ENCODE peak calls at places on chromosomes 6 and 20, in five cellular contexts. S is mesenchymal stem cell, Y is H9, Z is H1, F is trophoblast cell. T is an unnamed sample.

GRCh38 chr6:53647437-53648094 is 18.0 kb downstream of the KLHL31 start:
- DNase-seq in F (no peak), Z (no peak), Y (no peak), S (no peak), T (no peak)

GRCh38 chr6:37429352-37429750 is 3.7 kb upstream of the CMTR1 start:
- DNase-seq in Z (no peak), F (no peak), Y (no peak), S (no peak), T (no peak)

GRCh38 chr6:113755449-113756289 is 101.5 kb upstream of the MARCKS start:
- DNase-seq in Z (no peak), F (no peak), S (no peak), Y (no peak), T (no peak)

GRCh38 chr6:111730835-111731234 is 125.2 kb upstream of the TRAF3IP2 start:
- DNase-seq in Z (no peak), Y (no peak), S (no peak), F (no peak), T (peak)

GRCh38 chr6:80338201-80338836 is 231.8 kb downstream of the BCKDHB start:
- DNase-seq in Y (peak), S (peak), Z (peak), F (peak), T (peak)

GRCh38 chr6:137754366-137754765 is 112.7 kb upstream of the TNFAIP3 start:
- DNase-seq in S (no peak), Z (no peak), F (no peak), Y (no peak), T (no peak)

GRCh38 chr6:85792278-85792677 is 149.6 kb upstream of the SYNCRIP start:
- DNase-seq in F (no peak), Z (no peak), S (no peak), Y (no peak), T (no peak)

GRCh38 chr6:34671801-34672656 is 24.5 kb downstream of the ILRUN start:
- DNase-seq in F (no peak), Z (no peak), S (peak), Y (no peak), T (no peak)

GRCh38 chr20:38143646-38144554 is 21.2 kb downstream of the TGM2 start:
- DNase-seq in S (peak), F (peak), Z (no peak), Y (no peak), T (no peak)

GRCh38 chr6:35388772-35389352 is 46.5 kb downstream of the PPARD start:
- DNase-seq in F (peak), Y (no peak), S (no peak), Z (no peak), T (no peak)

GRCh38 chr20:17676942-17677341 is 5.1 kb downstream of the RRBP1 start:
- DNase-seq in Y (no peak), Z (no peak), S (no peak), F (no peak), T (no peak)

GRCh38 chr20:17680128-17680835 is 1.8 kb downstream of the RRBP1 start:
- DNase-seq in Y (no peak), F (peak), S (peak), Z (no peak), T (peak)

GRCh38 chr20:17679786-17680127 is 2.3 kb downstream of the RRBP1 start:
- DNase-seq in Y (no peak), F (no peak), Z (no peak), S (no peak), T (no peak)

GRCh38 chr20:17678295-17678694 is 3.7 kb downstream of the RRBP1 start:
- DNase-seq in Z (no peak), S (peak), Y (no peak), F (no peak), T (no peak)

DNA sequence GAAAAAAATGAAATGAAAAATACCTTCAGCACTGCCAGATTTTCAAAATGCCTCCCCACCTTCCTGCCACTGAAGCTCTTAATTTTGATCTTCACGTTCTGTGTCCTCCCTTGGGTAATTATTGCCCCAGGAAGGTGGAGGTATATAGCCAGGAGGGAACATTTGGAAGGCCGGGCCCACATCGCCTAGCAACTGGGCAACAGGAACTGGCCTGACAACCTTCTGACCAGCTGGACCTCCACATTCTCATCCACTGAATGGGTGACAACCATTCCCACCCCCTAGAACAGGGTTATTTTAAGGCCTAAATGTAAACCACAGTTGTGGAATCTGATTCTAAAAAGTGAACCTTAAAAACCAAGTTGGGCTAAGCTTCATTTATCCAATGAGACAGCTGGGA is 3.2 kb downstream of the RRBP1 start:
- DNase-seq in F (peak), S (no peak), Y (no peak), Z (no peak), T (no peak)
- H3K4me2 ChIP-seq in F (no peak), S (no peak), Y (no peak), Z (no peak), T (no peak)

GRCh38 chr20:40959325-40960092 is 69.1 kb upstream of the TOP1 start:
- DNase-seq in F (no peak), Z (no peak), S (no peak), Y (peak), T (no peak)

GRCh38 chr20:40955326-40955725 is 73.3 kb upstream of the TOP1 start:
- DNase-seq in Y (no peak), F (no peak), S (no peak), Z (peak), T (no peak)

GRCh38 chr20:40956503-40956902 is 72.1 kb upstream of the TOP1 start:
- DNase-seq in F (no peak), Y (no peak), Z (peak), S (no peak), T (no peak)

GRCh38 chr20:40958598-40958997 is 70.0 kb upstream of the TOP1 start:
- DNase-seq in Y (no peak), Z (peak), F (no peak), S (no peak), T (no peak)

DNA sequence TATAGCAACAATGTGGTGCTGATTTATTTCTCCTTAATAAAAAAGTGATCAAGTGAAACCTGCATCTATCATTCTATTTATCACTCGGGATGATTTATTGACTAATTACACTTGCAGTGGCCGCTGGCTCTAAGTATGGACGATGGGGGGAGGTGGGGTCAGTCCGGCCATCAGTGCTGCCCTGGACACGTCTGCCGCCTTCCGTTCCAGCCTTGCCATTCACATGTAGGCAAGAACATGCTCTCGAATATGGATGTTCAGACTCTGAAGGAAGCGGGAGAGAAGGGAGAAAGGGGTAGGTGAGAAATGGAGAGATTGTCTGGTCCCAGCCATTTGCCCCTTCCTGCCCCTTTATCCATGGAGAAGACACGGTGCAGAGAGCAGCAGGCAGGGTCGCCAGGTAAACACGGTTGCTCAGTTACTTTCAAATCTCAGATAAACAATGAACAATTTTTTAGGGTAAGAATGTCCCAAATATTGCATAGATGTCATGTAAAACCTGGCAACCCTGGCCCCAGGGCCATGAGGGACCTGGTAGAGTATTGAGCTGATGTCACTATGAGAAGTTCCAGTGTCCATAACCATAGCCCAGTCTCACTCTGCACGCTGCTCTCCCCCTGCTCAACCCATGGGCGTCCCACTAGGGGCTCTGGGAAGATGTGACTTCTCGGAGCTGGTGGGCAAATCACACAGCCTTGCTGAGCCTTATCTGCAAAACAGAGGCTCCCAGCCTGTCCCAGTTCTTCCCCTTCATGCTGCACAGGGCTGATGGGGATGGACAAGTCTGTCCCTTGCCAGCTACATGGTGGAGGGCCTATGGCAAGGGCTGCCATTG is 71.5 kb upstream of the TOP1 start:
- DNase-seq in Y (no peak), S (no peak), F (no peak), Z (peak), T (no peak)
- H2BK12ac ChIP-seq in Y (no peak), S (no peak), F (no peak), Z (no peak), T (no peak)

GRCh38 chr6:49328051-49328450 is 135.0 kb downstream of the MMUT start:
- DNase-seq in Y (no peak), Z (no peak), S (peak), F (no peak), T (peak)
- H3K18ac ChIP-seq in Y (no peak), Z (no peak), S (no peak), F (no peak), T (no peak)

GRCh38 chr20:49785149-49785850 is 27.3 kb upstream of the SLC9A8 start:
- DNase-seq in Y (no peak), S (no peak), F (no peak), Z (no peak), T (no peak)
- H3K4me2 ChIP-seq in Y (no peak), S (no peak), F (no peak), Z (no peak), T (no peak)

GRCh38 chr6:44329858-44330257 is 12.6 kb upstream of the SPATS1 start:
- DNase-seq in Y (no peak), S (no peak), F (no peak), Z (no peak), T (no peak)

GRCh38 chr6:44335631-44336030 is 6.8 kb upstream of the SPATS1 start:
- DNase-seq in F (no peak), Z (no peak), S (no peak), Y (no peak), T (no peak)

GRCh38 chr6:44332585-44332984 is 9.9 kb upstream of the SPATS1 start:
- DNase-seq in F (no peak), Z (no peak), S (peak), Y (no peak), T (no peak)

GRCh38 chr6:44333273-44333919 is 9.1 kb upstream of the SPATS1 start:
- DNase-seq in S (no peak), Y (no peak), F (no peak), Z (no peak), T (no peak)

GRCh38 chr6:44333942-44334341 is 8.5 kb upstream of the SPATS1 start:
- DNase-seq in F (no peak), Z (no peak), Y (no peak), S (no peak), T (no peak)
- H2BK12ac ChIP-seq in F (no peak), Z (peak), Y (no peak), S (no peak), T (no peak)

DNA sequence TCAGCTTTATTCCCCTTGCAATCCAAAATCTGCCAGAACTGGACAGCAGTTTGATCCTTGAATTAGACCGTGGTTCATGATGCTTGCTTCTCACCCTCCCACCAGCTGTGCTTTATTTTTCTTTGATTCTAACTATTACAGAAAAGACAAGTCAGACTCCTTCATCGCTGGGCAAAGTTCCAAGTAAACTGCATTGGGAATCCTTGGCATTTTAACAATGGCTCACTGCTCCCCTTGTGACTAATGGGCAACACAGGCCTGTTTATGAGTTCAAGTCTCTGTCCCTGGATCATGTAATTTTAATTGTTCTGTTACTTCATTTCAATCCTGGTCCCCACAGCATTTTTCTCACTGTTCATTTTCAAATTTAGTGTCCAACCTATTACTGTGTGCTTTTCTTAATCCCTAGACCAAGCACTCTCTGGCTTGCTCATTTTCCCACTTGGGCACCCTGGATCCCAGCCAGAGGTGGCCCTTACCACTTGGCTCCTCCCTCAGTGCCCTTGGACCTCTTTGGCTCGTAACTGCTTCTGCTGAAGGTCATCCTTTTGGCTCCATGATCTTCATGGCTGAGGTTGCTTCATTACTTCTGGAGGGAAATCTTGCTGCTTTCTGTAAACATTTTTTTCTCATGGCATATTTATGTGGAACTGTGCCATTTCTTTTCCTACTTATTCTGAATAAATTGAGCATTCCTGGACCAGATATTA is 32.8 kb downstream of the PSMB9 start:
- DNase-seq in S (peak), F (no peak), Z (no peak), Y (no peak), T (no peak)
- H3K18ac ChIP-seq in S (no peak), F (no peak), Z (no peak), Y (no peak), T (no peak)

GRCh38 chr20:16434087-16434664 is 139.1 kb downstream of the KIF16B start:
- DNase-seq in Y (peak), S (peak), F (peak), Z (peak), T (peak)
- H3K4me2 ChIP-seq in Y (no peak), S (no peak), F (no peak), Z (no peak), T (no peak)

GRCh38 chr20:9889270-9889981 is 50.5 kb upstream of the PAK5 start:
- DNase-seq in S (no peak), Z (no peak), F (no peak), Y (no peak), T (no peak)

GRCh38 chr20:9886227-9886626 is 47.4 kb upstream of the PAK5 start:
- DNase-seq in S (no peak), F (no peak), Z (no peak), Y (no peak), T (no peak)

GRCh38 chr20:9884666-9885065 is 45.8 kb upstream of the PAK5 start:
- DNase-seq in F (no peak), Y (no peak), S (no peak), Z (no peak), T (no peak)

GRCh38 chr20:9878096-9878495 is 39.2 kb upstream of the PAK5 start:
- DNase-seq in S (no peak), Z (no peak), Y (no peak), F (no peak), T (no peak)

GRCh38 chr20:9884061-9884460 is 45.2 kb upstream of the PAK5 start:
- DNase-seq in F (no peak), Y (no peak), Z (no peak), S (no peak), T (no peak)
- H2BK12ac ChIP-seq in F (no peak), Y (no peak), Z (no peak), S (no peak), T (no peak)

DNA sequence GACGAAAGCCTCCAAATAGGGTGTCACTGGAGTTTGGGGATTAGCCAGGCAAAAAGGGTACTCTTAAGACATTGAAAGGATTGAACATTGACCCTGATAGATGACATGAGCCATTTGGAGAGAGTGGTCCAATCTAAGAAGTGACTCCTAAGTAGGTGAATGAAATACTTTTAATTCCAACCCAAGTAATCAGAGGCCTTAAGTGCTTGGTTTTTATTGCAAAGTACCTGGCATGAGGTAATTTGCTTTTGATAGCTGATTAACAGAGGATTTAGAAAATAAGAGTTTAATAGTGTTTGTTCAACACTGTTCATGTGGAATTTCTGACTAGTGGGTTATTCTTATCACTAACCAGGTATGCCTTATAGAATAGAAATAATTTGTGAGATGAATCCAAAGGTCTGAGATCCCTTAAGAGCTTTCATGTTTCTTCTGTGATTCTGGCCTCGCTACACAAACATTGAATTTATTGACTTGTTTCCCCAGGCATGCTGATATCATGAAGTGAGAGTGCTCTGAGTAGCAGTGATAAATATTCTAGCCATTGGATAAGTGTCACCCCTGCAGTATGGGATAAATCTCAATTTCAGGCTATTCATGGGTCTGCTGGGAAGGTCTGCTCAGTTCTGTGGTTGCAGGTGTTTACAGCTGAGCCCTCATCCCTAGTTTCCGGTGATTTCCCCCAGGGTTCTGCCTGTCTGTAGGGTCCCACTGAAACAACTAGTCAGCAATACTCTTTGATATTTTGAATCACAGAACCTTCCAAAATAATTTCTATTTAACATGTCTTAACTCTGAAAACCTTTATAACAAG is 6.6 kb downstream of the NCOA7 start:
- DNase-seq in S (no peak), F (no peak), Y (no peak), Z (no peak), T (no peak)
- H3K18ac ChIP-seq in S (no peak), F (no peak), Y (no peak), Z (no peak), T (no peak)

GRCh38 chr6:150641398-150642139 is 41.9 kb downstream of the PLEKHG1 start:
- DNase-seq in Z (no peak), F (no peak), Y (no peak), S (no peak), T (no peak)

GRCh38 chr6:150638286-150638685 is 38.6 kb downstream of the PLEKHG1 start:
- DNase-seq in S (no peak), Y (no peak), Z (no peak), F (no peak), T (no peak)

GRCh38 chr6:150639823-150640331 is 40.2 kb downstream of the PLEKHG1 start:
- DNase-seq in S (no peak), F (no peak), Z (no peak), Y (no peak), T (no peak)

GRCh38 chr6:150638765-150639164 is 39.1 kb downstream of the PLEKHG1 start:
- DNase-seq in S (no peak), Z (no peak), F (no peak), Y (no peak), T (no peak)

GRCh38 chr6:150640556-150641206 is 41.0 kb downstream of the PLEKHG1 start:
- DNase-seq in Y (no peak), S (no peak), F (no peak), Z (no peak), T (no peak)
- H3K4me2 ChIP-seq in Y (no peak), S (no peak), F (no peak), Z (no peak), T (no peak)